ENCODE peak calls at places on chromosome 6, in nine cellular contexts. One of them, this sample, is unnamed.

GRCh38 chr6:76697585-76697984 is 625.1 kb upstream of the IMPG1 start:
- DNase-seq in breast epithelium: no peak
- DNase-seq in heart right ventricle: no peak
- DNase-seq in testis: no peak
- DNase-seq in OCI-LY7: no peak
- DNase-seq in brain microvascular endothelial cell: peak; percentile 39
- DNase-seq in endothelial cell of umbilical vein: peak; percentile 64
- DNase-seq in GM12878: no peak
- DNase-seq in HCT116: peak; percentile 61
- DNase-seq in this sample: no peak

GRCh38 chr6:118580585-118581419 is 32.7 kb downstream of the PLN start:
- DNase-seq in breast epithelium: no peak
- DNase-seq in heart right ventricle: no peak
- DNase-seq in testis: peak; percentile 48
- DNase-seq in OCI-LY7: peak; percentile 74
- DNase-seq in brain microvascular endothelial cell: peak; percentile 68
- DNase-seq in endothelial cell of umbilical vein: peak; percentile 68
- DNase-seq in GM12878: no peak
- DNase-seq in HCT116: peak; percentile 49
- DNase-seq in this sample: no peak

GRCh38 chr6:72260489-72260888 is 361.4 kb upstream of the KCNQ5 start:
- DNase-seq in breast epithelium: no peak
- DNase-seq in heart right ventricle: no peak
- DNase-seq in testis: no peak
- DNase-seq in OCI-LY7: no peak
- DNase-seq in brain microvascular endothelial cell: peak; percentile 27
- DNase-seq in endothelial cell of umbilical vein: peak; percentile 50
- DNase-seq in GM12878: no peak
- DNase-seq in HCT116: no peak
- DNase-seq in this sample: no peak

GRCh38 chr6:119323926-119324325 is 25.6 kb downstream of the MAN1A1 start:
- DNase-seq in breast epithelium: no peak
- DNase-seq in heart right ventricle: no peak
- DNase-seq in testis: no peak
- DNase-seq in OCI-LY7: no peak
- DNase-seq in brain microvascular endothelial cell: no peak
- DNase-seq in endothelial cell of umbilical vein: no peak
- DNase-seq in GM12878: no peak
- DNase-seq in HCT116: no peak
- DNase-seq in this sample: no peak

GRCh38 chr6:7479801-7480266 is 61.6 kb upstream of the DSP start:
- DNase-seq in breast epithelium: peak; percentile 72
- DNase-seq in heart right ventricle: no peak
- DNase-seq in testis: no peak
- DNase-seq in OCI-LY7: no peak
- DNase-seq in brain microvascular endothelial cell: no peak
- DNase-seq in endothelial cell of umbilical vein: peak; percentile 6
- DNase-seq in GM12878: no peak
- DNase-seq in HCT116: peak; percentile 51
- DNase-seq in this sample: no peak

GRCh38 chr6:157128235-157128761 is 195.0 kb downstream of the TMEM242 start:
- DNase-seq in breast epithelium: no peak
- DNase-seq in heart right ventricle: no peak
- DNase-seq in testis: no peak
- DNase-seq in OCI-LY7: no peak
- DNase-seq in brain microvascular endothelial cell: no peak
- DNase-seq in endothelial cell of umbilical vein: peak; percentile 17
- DNase-seq in GM12878: no peak
- DNase-seq in HCT116: no peak
- DNase-seq in this sample: no peak

GRCh38 chr6:112780498-112781096 is 433.5 kb downstream of the RFPL4B start:
- DNase-seq in breast epithelium: peak; percentile 43
- DNase-seq in heart right ventricle: peak; percentile 20
- DNase-seq in testis: peak; percentile 85
- DNase-seq in OCI-LY7: peak; percentile 63
- DNase-seq in brain microvascular endothelial cell: peak; percentile 83
- DNase-seq in endothelial cell of umbilical vein: peak; percentile 87
- DNase-seq in GM12878: peak; percentile 24
- DNase-seq in HCT116: peak; percentile 75
- DNase-seq in this sample: peak; percentile 64

GRCh38 chr6:124441430-124441829 is 520.8 kb upstream of the RNF217 start:
- DNase-seq in breast epithelium: no peak
- DNase-seq in heart right ventricle: no peak
- DNase-seq in testis: no peak
- DNase-seq in OCI-LY7: no peak
- DNase-seq in brain microvascular endothelial cell: no peak
- DNase-seq in endothelial cell of umbilical vein: no peak
- DNase-seq in GM12878: no peak
- DNase-seq in HCT116: no peak
- DNase-seq in this sample: no peak

GRCh38 chr6:53327017-53327395 is 21.7 kb downstream of the ELOVL5 start:
- DNase-seq in breast epithelium: no peak
- DNase-seq in heart right ventricle: no peak
- DNase-seq in testis: no peak
- DNase-seq in OCI-LY7: no peak
- DNase-seq in brain microvascular endothelial cell: no peak
- DNase-seq in endothelial cell of umbilical vein: no peak
- DNase-seq in GM12878: no peak
- DNase-seq in HCT116: no peak
- DNase-seq in this sample: no peak

GRCh38 chr6:132648356-132648755 is 10.6 kb downstream of the TAAR1 start:
- DNase-seq in breast epithelium: no peak
- DNase-seq in heart right ventricle: no peak
- DNase-seq in testis: no peak
- DNase-seq in OCI-LY7: no peak
- DNase-seq in brain microvascular endothelial cell: peak; percentile 60
- DNase-seq in endothelial cell of umbilical vein: peak; percentile 27
- DNase-seq in GM12878: no peak
- DNase-seq in HCT116: no peak
- DNase-seq in this sample: no peak

GRCh38 chr6:48184644-48185043 is 73.6 kb upstream of the PTCHD4 start:
- DNase-seq in breast epithelium: no peak
- DNase-seq in heart right ventricle: no peak
- DNase-seq in testis: no peak
- DNase-seq in OCI-LY7: no peak
- DNase-seq in brain microvascular endothelial cell: no peak
- DNase-seq in endothelial cell of umbilical vein: no peak
- DNase-seq in GM12878: no peak
- DNase-seq in HCT116: no peak
- DNase-seq in this sample: no peak

GRCh38 chr6:73152998-73153757 is 72.1 kb downstream of the KHDC1L start:
- DNase-seq in breast epithelium: no peak
- DNase-seq in heart right ventricle: no peak
- DNase-seq in testis: no peak
- DNase-seq in OCI-LY7: no peak
- DNase-seq in brain microvascular endothelial cell: peak; percentile 3
- DNase-seq in endothelial cell of umbilical vein: no peak
- DNase-seq in GM12878: no peak
- DNase-seq in HCT116: no peak
- DNase-seq in this sample: no peak

GRCh38 chr6:7589949-7590917 is at the start of gene SNRNP48:
- DNase-seq in breast epithelium: peak; percentile 94
- DNase-seq in heart right ventricle: peak; percentile 94
- DNase-seq in testis: peak; percentile 98
- DNase-seq in OCI-LY7: peak; percentile 95
- DNase-seq in brain microvascular endothelial cell: peak; percentile 93
- DNase-seq in endothelial cell of umbilical vein: peak; percentile 96
- DNase-seq in GM12878: peak; percentile 73
- DNase-seq in HCT116: peak; percentile 76
- DNase-seq in this sample: peak; percentile 99

GRCh38 chr6:5303711-5304110 is 42.4 kb downstream of the FARS2 start:
- DNase-seq in breast epithelium: no peak
- DNase-seq in heart right ventricle: no peak
- DNase-seq in testis: no peak
- DNase-seq in OCI-LY7: no peak
- DNase-seq in brain microvascular endothelial cell: no peak
- DNase-seq in endothelial cell of umbilical vein: no peak
- DNase-seq in GM12878: no peak
- DNase-seq in HCT116: no peak
- DNase-seq in this sample: no peak

GRCh38 chr6:139020689-139021088 is 7.9 kb upstream of the ABRACL start:
- DNase-seq in breast epithelium: no peak
- DNase-seq in heart right ventricle: no peak
- DNase-seq in testis: no peak
- DNase-seq in OCI-LY7: no peak
- DNase-seq in brain microvascular endothelial cell: no peak
- DNase-seq in endothelial cell of umbilical vein: no peak
- DNase-seq in GM12878: no peak
- DNase-seq in HCT116: no peak
- DNase-seq in this sample: no peak

GRCh38 chr6:52285174-52286068 is 879 bp upstream of the MCM3 start:
- DNase-seq in breast epithelium: no peak
- DNase-seq in heart right ventricle: no peak
- DNase-seq in testis: no peak
- DNase-seq in OCI-LY7: peak; percentile 82
- DNase-seq in brain microvascular endothelial cell: no peak
- DNase-seq in endothelial cell of umbilical vein: no peak
- DNase-seq in GM12878: no peak
- DNase-seq in HCT116: no peak
- DNase-seq in this sample: no peak

GRCh38 chr6:95203153-95203754 is 374.1 kb upstream of the MANEA start:
- DNase-seq in breast epithelium: no peak
- DNase-seq in heart right ventricle: no peak
- DNase-seq in testis: peak; percentile 74
- DNase-seq in OCI-LY7: peak; percentile 31
- DNase-seq in brain microvascular endothelial cell: peak; percentile 16
- DNase-seq in endothelial cell of umbilical vein: peak; percentile 6
- DNase-seq in GM12878: no peak
- DNase-seq in HCT116: peak; percentile 23
- DNase-seq in this sample: no peak

GRCh38 chr6:11196511-11197174 is 35.8 kb downstream of the NEDD9 start:
- DNase-seq in breast epithelium: no peak
- DNase-seq in heart right ventricle: no peak
- DNase-seq in testis: no peak
- DNase-seq in OCI-LY7: no peak
- DNase-seq in brain microvascular endothelial cell: peak; percentile 79
- DNase-seq in endothelial cell of umbilical vein: no peak
- DNase-seq in GM12878: no peak
- DNase-seq in HCT116: no peak
- DNase-seq in this sample: no peak

GRCh38 chr6:125810435-125810834 is 19.7 kb downstream of the NCOA7 start:
- DNase-seq in breast epithelium: no peak
- DNase-seq in heart right ventricle: no peak
- DNase-seq in testis: no peak
- DNase-seq in OCI-LY7: no peak
- DNase-seq in brain microvascular endothelial cell: no peak
- DNase-seq in endothelial cell of umbilical vein: no peak
- DNase-seq in GM12878: no peak
- DNase-seq in HCT116: no peak
- DNase-seq in this sample: no peak
- H3K27ac ChIP-seq in breast epithelium: no peak overlapping the region
- H3K27ac ChIP-seq in heart right ventricle: no peak overlapping the region
- H3K27ac ChIP-seq in testis: no peak overlapping the region
- H3K27ac ChIP-seq in OCI-LY7: peak overlapping the region; percentile 71
- H3K27ac ChIP-seq in brain microvascular endothelial cell: no peak overlapping the region
- H3K27ac ChIP-seq in endothelial cell of umbilical vein: no peak overlapping the region
- H3K27ac ChIP-seq in GM12878: peak overlapping the region; percentile 59
- H3K27ac ChIP-seq in HCT116: no peak overlapping the region
- H3K27ac ChIP-seq in this sample: no peak overlapping the region

DNA sequence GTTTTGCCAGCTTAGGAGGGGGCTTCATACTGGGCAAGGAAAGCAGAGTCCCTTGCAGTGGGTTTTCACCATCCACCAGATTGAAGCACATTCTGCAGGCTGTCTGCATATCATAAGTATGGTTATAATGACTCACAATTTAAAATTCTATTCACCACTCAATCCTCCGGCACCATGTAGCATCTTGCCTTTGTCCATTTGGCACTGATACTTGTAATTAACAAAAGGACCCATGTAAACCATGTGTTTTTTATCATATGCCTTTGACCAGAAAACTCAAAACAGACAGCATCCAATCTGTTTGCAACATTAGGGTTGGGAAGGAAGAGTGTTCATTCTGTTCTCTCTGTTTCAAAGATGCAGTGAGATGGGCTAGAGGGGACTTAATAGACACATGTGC is 3.0 kb downstream of the CD83 start:
- DNase-seq in breast epithelium: no peak
- DNase-seq in heart right ventricle: no peak
- DNase-seq in testis: no peak
- DNase-seq in OCI-LY7: no peak
- DNase-seq in brain microvascular endothelial cell: no peak
- DNase-seq in endothelial cell of umbilical vein: no peak
- DNase-seq in GM12878: no peak
- DNase-seq in HCT116: no peak
- DNase-seq in this sample: no peak
- H3K4me3 ChIP-seq in breast epithelium: no peak overlapping the region
- H3K4me3 ChIP-seq in heart right ventricle: no peak overlapping the region
- H3K4me3 ChIP-seq in testis: no peak overlapping the region
- H3K4me3 ChIP-seq in OCI-LY7: peak overlapping the region; percentile 8
- H3K4me3 ChIP-seq in brain microvascular endothelial cell: no peak overlapping the region
- H3K4me3 ChIP-seq in endothelial cell of umbilical vein: no peak overlapping the region
- H3K4me3 ChIP-seq in GM12878: peak overlapping the region; percentile 93
- H3K4me3 ChIP-seq in HCT116: no peak overlapping the region
- H3K4me3 ChIP-seq in this sample: no peak overlapping the region

GRCh38 chr6:35161776-35162607 is 20.9 kb upstream of the TCP11 start:
- DNase-seq in breast epithelium: no peak
- DNase-seq in heart right ventricle: no peak
- DNase-seq in testis: no peak
- DNase-seq in OCI-LY7: no peak
- DNase-seq in brain microvascular endothelial cell: no peak
- DNase-seq in endothelial cell of umbilical vein: peak; percentile 41
- DNase-seq in GM12878: no peak
- DNase-seq in HCT116: no peak
- DNase-seq in this sample: no peak

GRCh38 chr6:35158520-35158919 is 17.4 kb upstream of the TCP11 start:
- DNase-seq in breast epithelium: no peak
- DNase-seq in heart right ventricle: no peak
- DNase-seq in testis: no peak
- DNase-seq in OCI-LY7: no peak
- DNase-seq in brain microvascular endothelial cell: no peak
- DNase-seq in endothelial cell of umbilical vein: peak; percentile 23
- DNase-seq in GM12878: no peak
- DNase-seq in HCT116: no peak
- DNase-seq in this sample: no peak

GRCh38 chr6:35164277-35164676 is 23.1 kb upstream of the TCP11 start:
- DNase-seq in breast epithelium: no peak
- DNase-seq in heart right ventricle: no peak
- DNase-seq in testis: no peak
- DNase-seq in OCI-LY7: no peak
- DNase-seq in brain microvascular endothelial cell: no peak
- DNase-seq in endothelial cell of umbilical vein: no peak
- DNase-seq in GM12878: no peak
- DNase-seq in HCT116: no peak
- DNase-seq in this sample: no peak

GRCh38 chr6:35160642-35161041 is 19.5 kb upstream of the TCP11 start:
- DNase-seq in breast epithelium: no peak
- DNase-seq in heart right ventricle: no peak
- DNase-seq in testis: no peak
- DNase-seq in OCI-LY7: no peak
- DNase-seq in brain microvascular endothelial cell: no peak
- DNase-seq in endothelial cell of umbilical vein: no peak
- DNase-seq in GM12878: no peak
- DNase-seq in HCT116: no peak
- DNase-seq in this sample: no peak

GRCh38 chr6:35161265-35161664 is 20.1 kb upstream of the TCP11 start:
- DNase-seq in breast epithelium: no peak
- DNase-seq in heart right ventricle: no peak
- DNase-seq in testis: no peak
- DNase-seq in OCI-LY7: no peak
- DNase-seq in brain microvascular endothelial cell: no peak
- DNase-seq in endothelial cell of umbilical vein: no peak
- DNase-seq in GM12878: no peak
- DNase-seq in HCT116: no peak
- DNase-seq in this sample: no peak
- H3K27ac ChIP-seq in breast epithelium: no peak overlapping the region
- H3K27ac ChIP-seq in heart right ventricle: no peak overlapping the region
- H3K27ac ChIP-seq in testis: no peak overlapping the region
- H3K27ac ChIP-seq in OCI-LY7: no peak overlapping the region
- H3K27ac ChIP-seq in brain microvascular endothelial cell: no peak overlapping the region
- H3K27ac ChIP-seq in endothelial cell of umbilical vein: no peak overlapping the region
- H3K27ac ChIP-seq in GM12878: no peak overlapping the region
- H3K27ac ChIP-seq in HCT116: no peak overlapping the region
- H3K27ac ChIP-seq in this sample: no peak overlapping the region

GRCh38 chr6:31407699-31408098 is 4.3 kb downstream of the MICA start:
- DNase-seq in breast epithelium: no peak
- DNase-seq in heart right ventricle: no peak
- DNase-seq in testis: no peak
- DNase-seq in OCI-LY7: no peak
- DNase-seq in brain microvascular endothelial cell: peak; percentile 11
- DNase-seq in endothelial cell of umbilical vein: no peak
- DNase-seq in GM12878: no peak
- DNase-seq in HCT116: no peak
- DNase-seq in this sample: no peak
- H3K4me3 ChIP-seq in breast epithelium: no peak overlapping the region
- H3K4me3 ChIP-seq in heart right ventricle: no peak overlapping the region
- H3K4me3 ChIP-seq in testis: no peak overlapping the region
- H3K4me3 ChIP-seq in OCI-LY7: no peak overlapping the region
- H3K4me3 ChIP-seq in brain microvascular endothelial cell: no peak overlapping the region
- H3K4me3 ChIP-seq in endothelial cell of umbilical vein: no peak overlapping the region
- H3K4me3 ChIP-seq in GM12878: no peak overlapping the region
- H3K4me3 ChIP-seq in HCT116: no peak overlapping the region
- H3K4me3 ChIP-seq in this sample: no peak overlapping the region